ENCODE peak calls at places on chromosomes 4 and X, in eight cellular contexts. P, W, E, T, D, Q, I and K are unnamed samples.

GRCh38 chr4:139312552-139313332 is 10.5 kb upstream of the NDUFC1 start:
- DNase-seq in P (no peak), W (no peak), E (no peak), T (no peak), D (no peak), Q (no peak), I (no peak), K (no peak)

GRCh38 chr4:137474711-137475301 is 57.5 kb downstream of the PCDH18 start:
- DNase-seq in P (no peak), W (no peak), E (no peak), T (no peak), D (peak), Q (peak), I (no peak), K (no peak)

GRCh38 chrX:78527263-78527662 is 131.9 kb downstream of the RTL3 start:
- DNase-seq in P (no peak), W (no peak), E (no peak), T (no peak), D (no peak), Q (peak), I (no peak), K (no peak)

GRCh38 chr4:70936200-70936787 is 34.1 kb downstream of the MOB1B start:
- DNase-seq in P (no peak), W (no peak), E (no peak), T (no peak), D (no peak), Q (no peak), I (no peak), K (no peak)

GRCh38 chrX:110293658-110294453 is 24.0 kb downstream of the AMMECR1 start:
- DNase-seq in P (no peak), W (no peak), E (no peak), T (no peak), D (peak), Q (no peak), I (no peak), K (no peak)

GRCh38 chrX:13463608-13464007 is 105.8 kb upstream of the EGFL6 start:
- DNase-seq in P (peak), W (no peak), E (no peak), T (no peak), D (peak), Q (peak), I (peak), K (no peak)

GRCh38 chr4:10109995-10110670 is 6.5 kb downstream of the WDR1 start:
- DNase-seq in P (no peak), W (no peak), E (no peak), T (no peak), D (no peak), Q (no peak), I (no peak), K (no peak)

GRCh38 chr4:173121044-173121685 is 47.4 kb upstream of the GALNT7 start:
- DNase-seq in P (no peak), W (no peak), E (no peak), T (no peak), D (peak), Q (peak), I (peak), K (no peak)

GRCh38 chr4:165757426-165757825 is 115.6 kb upstream of the TLL1 start:
- DNase-seq in P (no peak), W (no peak), E (no peak), T (no peak), D (no peak), Q (no peak), I (no peak), K (no peak)

GRCh38 chrX:19807414-19807813 is 80.0 kb downstream of the SH3KBP1 start:
- DNase-seq in P (no peak), W (no peak), E (no peak), T (no peak), D (no peak), Q (no peak), I (no peak), K (no peak)

GRCh38 chrX:54891573-54891972 is 29.1 kb upstream of the TRO start:
- DNase-seq in P (no peak), W (no peak), E (peak), T (no peak), D (peak), Q (peak), I (peak), K (no peak)

GRCh38 chr4:55635760-55636621 is at the start of gene NMU:
- DNase-seq in P (no peak), W (peak), E (peak), T (peak), D (no peak), Q (peak), I (peak), K (peak)

GRCh38 chrX:76922100-76922499 is 494.6 kb downstream of the MAGEE1 start:
- DNase-seq in P (no peak), W (no peak), E (no peak), T (no peak), D (no peak), Q (no peak), I (no peak), K (no peak)

GRCh38 chrX:103360092-103360491 is 3.8 kb downstream of the TCEAL9 start:
- DNase-seq in P (no peak), W (no peak), E (no peak), T (no peak), D (no peak), Q (no peak), I (no peak), K (no peak)

GRCh38 chrX:7108995-7109634 is 38.4 kb upstream of the STS start:
- DNase-seq in P (no peak), W (no peak), E (no peak), T (no peak), D (no peak), Q (peak), I (no peak), K (no peak)

GRCh38 chrX:150225266-150225665 is 137.9 kb upstream of the MAMLD1 start:
- DNase-seq in P (no peak), W (no peak), E (no peak), T (no peak), D (no peak), Q (no peak), I (no peak), K (peak)

GRCh38 chrX:154432210-154432609 is 3.7 kb downstream of the ATP6AP1 start:
- DNase-seq in P (no peak), W (no peak), E (no peak), T (no peak), D (no peak), Q (no peak), I (no peak), K (no peak)

GRCh38 chrX:17964871-17965270 is 103.8 kb upstream of the RAI2 start:
- DNase-seq in P (no peak), W (no peak), E (no peak), T (no peak), D (peak), Q (no peak), I (no peak), K (no peak)

GRCh38 chr4:566508-567295 is 9.4 kb downstream of the TMEM271 start:
- DNase-seq in P (no peak), W (no peak), E (no peak), T (no peak), D (no peak), Q (no peak), I (no peak), K (no peak)

GRCh38 chr4:123353656-123354055 is 42.9 kb upstream of the SPRY1 start:
- DNase-seq in P (no peak), W (no peak), E (no peak), T (no peak), D (no peak), Q (no peak), I (no peak), K (no peak)

GRCh38 chrX:13131511-13132137 is 87.2 kb upstream of the FAM9C start:
- DNase-seq in P (no peak), W (peak), E (no peak), T (no peak), D (no peak), Q (no peak), I (no peak), K (no peak)

GRCh38 chr4:185774815-185775684 is 36.9 kb downstream of the SORBS2 start:
- DNase-seq in P (no peak), W (no peak), E (no peak), T (no peak), D (peak), Q (peak), I (peak), K (no peak)

GRCh38 chr4:87073570-87074470 is 139.0 kb downstream of the AFF1 start:
- DNase-seq in P (no peak), W (no peak), E (peak), T (no peak), D (peak), Q (peak), I (no peak), K (no peak)

GRCh38 chr4:6991771-6992557 is 51.2 kb upstream of the TADA2B start:
- DNase-seq in P (no peak), W (no peak), E (no peak), T (no peak), D (peak), Q (peak), I (no peak), K (peak)

GRCh38 chr4:71396382-71396781 is 57.6 kb downstream of the SLC4A4 start:
- DNase-seq in P (no peak), W (no peak), E (no peak), T (no peak), D (peak), Q (peak), I (no peak), K (no peak)

GRCh38 chr4:61921890-61922289 is 721.8 kb downstream of the ADGRL3 start:
- DNase-seq in P (no peak), W (no peak), E (no peak), T (no peak), D (no peak), Q (no peak), I (no peak), K (no peak)

GRCh38 chr4:161256716-161257115 is 907.1 kb downstream of the FSTL5 start:
- DNase-seq in P (no peak), W (no peak), E (no peak), T (no peak), D (no peak), Q (no peak), I (no peak), K (no peak)

GRCh38 chrX:72621619-72622485 is 49.2 kb upstream of the HDAC8 start:
- DNase-seq in P (no peak), W (no peak), E (no peak), T (no peak), D (peak), Q (peak), I (no peak), K (no peak)

GRCh38 chr4:80322716-80323115 is 12.8 kb upstream of the CFAP299 start:
- DNase-seq in P (no peak), W (no peak), E (no peak), T (no peak), D (peak), Q (peak), I (peak), K (no peak)
- TF ChIP-seq CTCF in P (no peak), W (no peak), E (no peak), T (no peak), D (peak), Q (peak), I (no peak), K (no peak)

GRCh38 chr4:96486563-96486962 is 646.7 kb downstream of the PDHA2 start:
- DNase-seq in P (no peak), W (no peak), E (no peak), T (no peak), D (no peak), Q (no peak), I (no peak), K (no peak)

DNA sequence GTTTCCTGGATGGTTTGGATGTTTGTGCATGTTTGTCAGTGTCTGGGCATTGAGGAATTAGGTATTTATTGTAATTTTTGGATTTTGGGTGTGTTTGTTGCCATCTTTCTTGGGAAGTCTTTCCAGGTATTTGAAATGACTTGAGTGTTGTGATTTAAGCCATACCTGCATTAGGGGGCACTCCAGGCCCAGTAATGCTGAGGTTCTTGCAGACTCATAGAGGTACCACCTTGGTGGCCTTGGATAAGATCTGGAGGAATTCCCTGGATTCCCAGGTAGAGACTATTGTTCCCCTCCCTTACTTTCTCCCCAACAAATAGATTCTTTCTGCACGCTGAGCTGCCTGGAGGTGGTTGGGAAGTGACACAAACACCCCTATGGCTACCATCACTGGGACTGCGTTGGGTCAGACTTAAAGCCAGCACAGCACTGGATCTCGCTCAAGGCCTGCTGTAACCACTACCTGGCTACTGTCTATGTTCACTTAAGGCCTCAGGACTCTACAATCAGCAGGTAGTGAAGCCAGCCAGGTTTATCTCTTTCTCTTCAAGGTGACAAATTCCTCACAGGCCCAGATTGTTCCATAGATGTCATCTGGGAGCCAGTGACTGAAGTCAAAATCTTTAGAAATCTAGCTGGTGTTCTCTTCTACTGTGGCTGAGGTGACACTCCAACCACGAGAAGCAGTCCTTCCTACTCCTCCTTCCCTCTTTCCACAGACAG is 643.6 kb downstream of the PDHA2 start:
- DNase-seq in P (no peak), W (no peak), E (no peak), T (no peak), D (no peak), Q (no peak), I (no peak), K (no peak)
- TF ChIP-seq CTCF in P (no peak), W (no peak), E (no peak), T (peak), D (no peak), Q (peak), I (no peak), K (no peak)

DNA sequence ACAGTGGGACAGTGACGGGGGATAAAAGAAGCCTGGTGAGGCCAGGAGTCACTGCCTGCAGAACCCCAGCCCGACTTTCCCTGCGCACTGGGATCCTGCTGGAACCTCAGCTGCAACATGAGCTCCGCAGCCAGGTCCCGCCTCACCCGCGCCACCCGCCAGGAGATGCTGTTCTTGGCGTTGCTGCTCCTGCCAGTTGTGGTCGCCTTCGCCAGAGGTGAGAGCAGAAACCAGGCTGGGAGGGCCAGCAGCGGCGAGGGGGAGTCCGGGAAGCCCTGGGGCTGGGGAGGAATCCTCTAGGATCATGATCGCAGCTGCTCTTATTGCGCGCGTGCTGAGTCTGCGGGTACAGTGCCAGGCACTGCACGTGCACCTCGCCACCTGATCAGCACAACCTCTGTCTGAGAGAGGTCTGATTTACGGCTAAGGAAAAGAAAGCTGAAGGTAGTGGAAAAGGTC is at the start of gene PF4V1:
- DNase-seq in P (no peak), W (no peak), E (no peak), T (peak), D (no peak), Q (peak), I (no peak), K (no peak)
- TF ChIP-seq CTCF in P (no peak), W (no peak), E (no peak), T (peak), D (peak), Q (peak), I (no peak), K (no peak)

DNA sequence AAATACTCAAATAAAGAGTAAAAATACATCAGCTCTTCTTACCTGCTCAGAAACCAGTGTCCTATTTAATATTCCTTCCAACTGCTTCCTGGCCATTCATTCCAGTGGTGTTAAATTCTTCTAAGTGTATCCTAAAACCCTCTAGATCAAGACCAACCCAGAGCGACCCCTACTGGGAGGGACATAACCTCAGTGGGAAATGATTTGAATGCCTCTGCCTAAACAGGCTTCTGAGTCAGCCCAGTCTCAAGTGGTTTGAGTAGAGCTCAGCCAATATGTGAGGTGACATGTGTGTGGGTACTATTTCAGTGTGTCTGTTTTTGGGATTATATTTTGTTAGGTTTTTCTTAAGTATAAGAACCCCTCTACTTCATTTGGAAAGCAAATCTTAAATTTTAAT is 133.6 kb upstream of the ARHGEF9 start:
- DNase-seq in P (peak), W (no peak), E (no peak), T (no peak), D (peak), Q (peak), I (no peak), K (no peak)
- TF ChIP-seq CTCF in P (no peak), W (no peak), E (no peak), T (no peak), D (no peak), Q (no peak), I (no peak), K (no peak)

DNA sequence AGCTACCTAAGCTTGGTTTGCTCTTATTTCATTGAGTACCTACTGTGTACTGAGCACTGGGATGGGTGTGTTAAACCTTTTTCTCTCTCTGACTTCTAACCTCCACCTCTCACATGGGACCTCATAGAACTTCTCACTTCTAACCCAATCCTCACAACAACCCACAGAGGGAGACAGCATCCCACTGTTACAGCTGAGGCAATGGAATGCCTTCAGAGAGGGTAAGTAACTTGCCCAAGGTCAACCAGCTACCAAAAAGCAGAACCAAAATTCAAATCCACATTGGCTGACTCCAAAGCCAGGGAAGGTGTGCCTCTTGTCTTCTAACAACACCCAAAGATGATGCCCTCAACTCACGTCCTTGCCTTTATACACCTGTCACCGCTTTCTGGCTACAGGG is 5.4 kb downstream of the SEL1L3 start:
- DNase-seq in P (no peak), W (no peak), E (no peak), T (no peak), D (no peak), Q (no peak), I (no peak), K (no peak)
- TF ChIP-seq CTCF in P (no peak), W (no peak), E (no peak), T (no peak), D (no peak), Q (no peak), I (no peak), K (no peak)